ENCODE peak calls at places on chromosomes 7 and 10, in four cellular contexts. W is GM23338, G is neural progenitor cell, N is heart left ventricle. J is an unnamed sample.

GRCh38 chr10:2508971-2509605 is 558.3 kb upstream of the PFKP start:
- DNase-seq in W (no peak), G (no peak), N (no peak), J (no peak)

GRCh38 chr7:90192876-90193765 is 18.4 kb upstream of the STEAP2 start:
- DNase-seq in W (no peak), G (no peak), N (no peak), J (no peak)

GRCh38 chr7:36303202-36304098 is 86.2 kb upstream of the ANLN start:
- DNase-seq in W (no peak), G (peak; percentile 57), N (peak; percentile 95), J (peak; percentile 76)

GRCh38 chr7:90752051-90752450 is 155.9 kb downstream of the CDK14 start:
- DNase-seq in W (no peak), G (no peak), N (no peak), J (no peak)

GRCh38 chr7:101816499-101817030 is 861 bp upstream of the CUX1 start:
- DNase-seq in W (no peak), G (peak; percentile 86), N (peak; percentile 61), J (peak; percentile 30)

GRCh38 chr7:73683916-73684693 is 708 bp downstream of the BUD23 start:
- DNase-seq in W (no peak), G (no peak), N (no peak), J (peak; percentile 44)

GRCh38 chr10:68208424-68209042 is 23.4 kb downstream of the ATOH7 start:
- DNase-seq in W (peak; percentile 96), G (peak; percentile 86), N (no peak), J (peak; percentile 86)

GRCh38 chr10:31317652-31318381 is 1.2 kb upstream of the ZEB1 start:
- DNase-seq in W (no peak), G (peak; percentile 32), N (no peak), J (no peak)

GRCh38 chr7:112431803-112432202 is 18.5 kb upstream of the IFRD1 start:
- DNase-seq in W (no peak), G (no peak), N (no peak), J (no peak)

GRCh38 chr10:75035975-75036708 is 75.3 kb upstream of the SAMD8 start:
- DNase-seq in W (no peak), G (no peak), N (no peak), J (no peak)

GRCh38 chr10:95906675-95907453 is 911 bp upstream of the CC2D2B start:
- DNase-seq in W (peak; percentile 75), G (peak; percentile 60), N (no peak), J (peak; percentile 81)

GRCh38 chr7:111082351-111082750 is 8.6 kb upstream of the LRRN3 start:
- DNase-seq in W (no peak), G (peak; percentile 34), N (no peak), J (no peak)

GRCh38 chr7:45681596-45682357 is 107.6 kb downstream of the ADCY1 start:
- DNase-seq in W (no peak), G (no peak), N (no peak), J (peak; percentile 7)

GRCh38 chr7:22060197-22060596 is 114.5 kb upstream of the CDCA7L start:
- DNase-seq in W (no peak), G (no peak), N (no peak), J (no peak)

GRCh38 chr10:76396126-76396525 is 964.7 kb downstream of the LRMDA start:
- DNase-seq in W (no peak), G (no peak), N (no peak), J (no peak)

GRCh38 chr10:124293641-124294449 is 124.9 kb downstream of the OAT start:
- DNase-seq in W (no peak), G (no peak), N (no peak), J (no peak)

GRCh38 chr7:4882169-4882741 is 1.3 kb downstream of the RADIL start:
- DNase-seq in W (peak; percentile 74), G (peak; percentile 68), N (peak; percentile 72), J (peak; percentile 75)

GRCh38 chr7:157770716-157771320 is 434.0 kb downstream of the DNAJB6 start:
- DNase-seq in W (no peak), G (no peak), N (no peak), J (no peak)

GRCh38 chr7:11120675-11121220 is 147.1 kb downstream of the PHF14 start:
- DNase-seq in W (no peak), G (no peak), N (no peak), J (no peak)

GRCh38 chr10:59465089-59465488 is 102.7 kb upstream of the FAM13C start:
- DNase-seq in W (peak; percentile 55), G (peak; percentile 23), N (no peak), J (peak; percentile 34)

GRCh38 chr7:99386584-99387238 is 12.2 kb downstream of the ARPC1B start:
- DNase-seq in W (peak; percentile 64), G (no peak), N (no peak), J (no peak)

GRCh38 chr7:101273126-101273525 is 28.2 kb upstream of the FIS1 start:
- DNase-seq in W (peak; percentile 59), G (peak; percentile 35), N (no peak), J (no peak)

GRCh38 chr7:157679607-157680006 is 342.8 kb downstream of the DNAJB6 start:
- DNase-seq in W (no peak), G (peak; percentile 41), N (no peak), J (peak; percentile 12)

GRCh38 chr10:66513504-66513903 is 412.3 kb upstream of the LRRTM3 start:
- DNase-seq in W (no peak), G (no peak), N (no peak), J (no peak)

GRCh38 chr10:1870491-1870890 is 133.2 kb upstream of the ADARB2 start:
- DNase-seq in W (no peak), G (no peak), N (no peak), J (no peak)

GRCh38 chr10:505459-505858 is 184.0 kb downstream of the DIP2C start:
- DNase-seq in W (no peak), G (no peak), N (no peak), J (no peak)

GRCh38 chr10:132893090-132893489 is 49.3 kb downstream of the CFAP46 start:
- DNase-seq in W (no peak), G (no peak), N (peak; percentile 20), J (no peak)

GRCh38 chr7:10536561-10536960 is 437.1 kb upstream of the PHF14 start:
- DNase-seq in W (no peak), G (no peak), N (no peak), J (no peak)

GRCh38 chr10:71582019-71582418 is 137.6 kb downstream of the C10orf105 start:
- DNase-seq in W (peak; percentile 53), G (peak; percentile 69), N (no peak), J (no peak)

GRCh38 chr7:141074162-141074989 is 512 bp downstream of the TMEM178B start:
- DNase-seq in W (peak; percentile 62), G (peak; percentile 71), N (no peak), J (peak; percentile 58)

GRCh38 chr7:129644634-129645230 is 33.2 kb downstream of the NRF1 start:
- DNase-seq in W (peak; percentile 54), G (peak; percentile 15), N (no peak), J (no peak)
- TF ChIP-seq CTCF in W (peak; percentile 44), G (peak; percentile 51), N (peak; percentile 60), J (peak; percentile 34)

DNA sequence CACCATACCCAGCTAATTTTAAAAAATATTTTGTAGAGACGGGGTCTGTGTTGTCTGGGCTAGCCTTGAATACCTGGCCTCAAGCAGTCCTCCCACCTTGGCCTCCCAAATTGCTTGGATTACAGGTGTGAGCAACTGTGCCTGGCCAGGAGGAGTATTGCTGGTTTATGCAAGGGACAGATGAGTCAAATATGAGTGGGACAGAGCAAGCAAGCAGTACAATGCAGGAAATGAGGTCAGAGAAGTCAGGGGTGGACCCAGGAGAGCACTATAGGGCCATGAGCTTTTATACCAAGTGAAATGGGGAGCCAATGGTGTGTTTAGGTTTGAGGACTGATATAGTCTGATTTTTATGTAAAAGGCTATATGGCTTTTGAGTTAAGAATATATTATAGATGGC is 6.3 kb downstream of the TSPAN13 start:
- DNase-seq in W (no peak), G (no peak), N (no peak), J (no peak)
- TF ChIP-seq CTCF in W (no peak), G (no peak), N (no peak), J (no peak)

DNA sequence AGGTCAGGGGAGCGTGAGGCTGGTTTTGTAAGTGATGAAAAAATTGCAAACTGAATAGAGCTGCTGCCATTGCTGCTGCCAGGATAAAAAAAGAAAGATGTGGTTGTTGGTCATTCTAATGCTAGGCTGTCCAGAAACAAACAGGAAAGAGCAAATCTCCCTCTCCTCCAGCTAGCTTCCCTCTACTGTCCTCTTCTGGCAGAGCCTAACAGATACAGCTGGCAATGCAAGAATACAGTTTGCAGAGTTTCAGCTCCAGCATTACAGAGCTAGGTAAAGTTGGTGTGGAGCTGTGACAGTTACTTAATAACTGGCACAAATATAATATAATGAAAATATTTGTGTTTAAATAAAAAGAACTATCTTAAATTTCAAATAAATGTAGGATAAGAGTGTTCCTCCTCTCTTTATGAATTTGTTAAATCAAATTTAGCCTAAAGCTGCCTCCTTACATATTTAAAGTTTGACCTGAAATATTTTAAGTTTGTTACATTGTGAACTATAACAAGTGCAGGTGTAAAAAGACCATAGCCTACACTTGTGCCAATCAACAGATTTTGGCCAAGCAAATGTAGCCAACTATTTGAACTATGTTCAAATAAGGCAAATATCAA is 407.7 kb downstream of the SH2D4B start:
- DNase-seq in W (peak; percentile 81), G (peak; percentile 68), N (no peak), J (peak; percentile 43)
- TF ChIP-seq CTCF in W (peak; percentile 99), G (peak; percentile 74), N (peak; percentile 58), J (peak; percentile 65)

GRCh38 chr7:139509535-139509934 is 13.9 kb upstream of the CLEC2L start:
- DNase-seq in W (no peak), G (no peak), N (no peak), J (no peak)

GRCh38 chr7:139500770-139501138 is 17.3 kb upstream of the KLRG2 start:
- DNase-seq in W (no peak), G (no peak), N (no peak), J (no peak)

GRCh38 chr7:139502226-139502625 is 18.8 kb upstream of the KLRG2 start:
- DNase-seq in W (no peak), G (no peak), N (no peak), J (no peak)

DNA sequence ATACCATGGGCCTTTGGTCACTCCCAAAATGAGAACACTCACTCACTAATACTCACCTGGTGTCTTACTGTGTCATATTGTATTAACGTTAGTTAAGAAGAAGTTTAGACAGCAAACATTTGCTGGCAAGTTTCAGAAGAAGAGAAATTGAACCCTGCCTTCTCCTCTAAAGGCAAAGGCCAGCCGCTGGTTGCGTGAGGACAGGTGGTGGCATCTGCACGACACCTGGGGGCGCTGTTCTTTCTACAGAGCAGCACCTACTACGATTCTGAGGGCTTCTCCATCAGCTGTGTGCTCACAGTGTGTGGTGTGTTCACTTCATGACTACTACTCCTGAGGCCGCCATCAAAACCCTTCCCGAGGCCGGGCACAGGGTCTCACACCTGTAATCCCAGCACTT is 17.9 kb upstream of the CLEC2L start:
- DNase-seq in W (peak; percentile 89), G (peak; percentile 73), N (no peak), J (peak; percentile 35)
- TF ChIP-seq CTCF in W (peak; percentile 95), G (peak; percentile 69), N (no peak), J (no peak)

GRCh38 chr10:43885842-43886241 is 237.2 kb upstream of the ZNF32 start:
- DNase-seq in W (peak; percentile 65), G (peak; percentile 17), N (no peak), J (no peak)
- TF ChIP-seq CTCF in W (peak; percentile 61), G (peak; percentile 23), N (no peak), J (no peak)

GRCh38 chr10:128528781-128529180 is 402.6 kb upstream of the MKI67 start:
- DNase-seq in W (no peak), G (no peak), N (no peak), J (no peak)
- TF ChIP-seq CTCF in W (no peak), G (no peak), N (no peak), J (no peak)

GRCh38 chr7:86914468-86915054 is 144.9 kb downstream of the ELAPOR2 start:
- DNase-seq in W (peak; percentile 55), G (peak; percentile 26), N (no peak), J (no peak)
- TF ChIP-seq CTCF in W (no peak), G (peak; percentile 70), N (peak; percentile 44), J (peak; percentile 29)